ENCODE peak calls at places on chromosomes 12 and 14, in seven cellular contexts. L is HCT116, Z is H1, A is HepG2, J is SK-N-SH, O is endothelial cell of umbilical vein, C is K562. G is an unnamed sample.

GRCh38 chr12:110733857-110734373 is 8.8 kb downstream of the PPP1CC start:
- DNase-seq in A (no peak), J (no peak), Z (no peak), L (no peak), C (no peak), O (no peak), G (no peak)

GRCh38 chr14:56687123-56687522 is 107.5 kb downstream of the TMEM260 start:
- DNase-seq in C (no peak), J (no peak), L (no peak), Z (no peak), O (no peak), A (no peak), G (no peak)

GRCh38 chr14:69260979-69261605 is 1.1 kb downstream of the GALNT16 start:
- DNase-seq in J (peak; percentile 91), L (no peak), C (peak; percentile 19), A (no peak), O (no peak), Z (no peak), G (peak; percentile 79)

GRCh38 chr12:125755512-125755911 is 690.3 kb downstream of the AACS start:
- DNase-seq in J (no peak), C (no peak), L (no peak), A (no peak), Z (no peak), O (no peak), G (no peak)

GRCh38 chr14:58963873-58964597 is 224.4 kb upstream of the DAAM1 start:
- DNase-seq in A (no peak), L (no peak), Z (no peak), O (no peak), C (no peak), J (no peak), G (no peak)

GRCh38 chr14:105979446-105979845 is 453.1 kb downstream of the TMEM121 start:
- DNase-seq in O (no peak), A (no peak), L (no peak), J (no peak), Z (no peak), C (no peak), G (no peak)

GRCh38 chr12:48197549-48197966 is 5.5 kb downstream of the OR10AD1 start:
- DNase-seq in J (peak; percentile 41), C (peak; percentile 48), O (peak; percentile 62), L (peak; percentile 23), Z (no peak), A (no peak), G (peak; percentile 50)

GRCh38 chr12:2785017-2785416 is 9.8 kb upstream of the FKBP4 start:
- DNase-seq in A (peak; percentile 31), J (no peak), O (no peak), C (no peak), Z (no peak), L (no peak), G (no peak)

GRCh38 chr14:63563370-63564026 is 20.3 kb upstream of the PPP2R5E start:
- DNase-seq in Z (no peak), O (peak; percentile 44), C (peak; percentile 13), L (no peak), A (no peak), J (peak; percentile 46), G (no peak)

GRCh38 chr12:67391034-67391433 is 121.9 kb downstream of the CAND1 start:
- DNase-seq in J (no peak), L (no peak), Z (no peak), A (no peak), O (no peak), C (no peak), G (no peak)

GRCh38 chr12:113990548-113991223 is 24.6 kb upstream of the RBM19 start:
- DNase-seq in L (no peak), O (no peak), J (peak; percentile 8), Z (no peak), C (no peak), A (peak; percentile 77), G (no peak)

GRCh38 chr14:54603362-54603761 is 36.4 kb downstream of the SAMD4A start:
- DNase-seq in J (no peak), C (no peak), A (no peak), Z (no peak), O (peak; percentile 48), L (no peak), G (no peak)

GRCh38 chr14:88948199-88948598 is 123.7 kb downstream of the TTC8 start:
- DNase-seq in Z (no peak), A (no peak), O (no peak), L (no peak), C (no peak), J (no peak), G (no peak)

GRCh38 chr12:29547151-29547561 is 49.7 kb upstream of the OVCH1 start:
- DNase-seq in J (no peak), A (no peak), O (peak; percentile 9), Z (no peak), L (no peak), C (no peak), G (peak; percentile 51)

GRCh38 chr12:112191840-112192321 is 66.5 kb downstream of the TRAFD1 start:
- DNase-seq in Z (no peak), A (no peak), J (no peak), C (no peak), L (no peak), O (peak; percentile 79), G (no peak)

GRCh38 chr14:99691111-99691885 is 7.2 kb downstream of the CYP46A1 start:
- DNase-seq in J (no peak), A (no peak), Z (no peak), O (no peak), L (no peak), C (no peak), G (no peak)

GRCh38 chr12:52655251-52655650 is 3.2 kb upstream of the KRT2 start:
- DNase-seq in A (no peak), Z (no peak), J (no peak), O (no peak), C (no peak), L (no peak), G (no peak)

GRCh38 chr14:100994757-100995156 is 91.2 kb upstream of the RTL1 start:
- DNase-seq in A (no peak), L (no peak), O (no peak), C (no peak), J (no peak), Z (no peak), G (no peak)

GRCh38 chr12:6280053-6280469 is 30.4 kb upstream of the PLEKHG6 start:
- DNase-seq in J (no peak), O (peak; percentile 81), A (peak; percentile 93), C (peak; percentile 19), Z (no peak), L (peak; percentile 85), G (no peak)

GRCh38 chr12:102824218-102824835 is 92.7 kb downstream of the PAH start:
- DNase-seq in C (peak; percentile 41), A (peak; percentile 18), L (no peak), O (no peak), Z (peak; percentile 65), J (peak; percentile 5), G (peak; percentile 93)

GRCh38 chr12:62931481-62931880 is 3.5 kb downstream of the PPM1H start:
- DNase-seq in J (no peak), Z (no peak), L (no peak), O (no peak), A (no peak), C (no peak), G (no peak)

GRCh38 chr12:49920241-49920914 is 16.7 kb upstream of the FAIM2 start:
- DNase-seq in L (no peak), C (no peak), A (peak; percentile 33), Z (no peak), O (peak; percentile 65), J (no peak), G (no peak)

GRCh38 chr12:66555113-66555512 is 123.8 kb downstream of the GRIP1 start:
- DNase-seq in C (peak; percentile 3), J (no peak), Z (no peak), O (no peak), L (no peak), A (no peak), G (peak; percentile 21)

GRCh38 chr14:23185046-23185445 is 1.6 kb upstream of the SLC7A8 start:
- DNase-seq in A (no peak), Z (no peak), J (no peak), O (peak; percentile 74), C (no peak), L (no peak), G (no peak)

GRCh38 chr14:35277179-35277578 is 15.0 kb upstream of the PSMA6 start:
- DNase-seq in A (no peak), L (no peak), O (no peak), J (no peak), C (no peak), Z (no peak), G (peak; percentile 12)

GRCh38 chr14:34522496-34522895 is 17.0 kb downstream of the EAPP start:
- DNase-seq in J (no peak), O (peak; percentile 87), Z (no peak), C (no peak), L (no peak), A (no peak), G (no peak)

GRCh38 chr12:1691123-1692007 is 495 bp downstream of the ADIPOR2 start:
- DNase-seq in Z (peak; percentile 13), L (no peak), J (no peak), A (peak; percentile 31), C (peak; percentile 65), O (peak; percentile 39), G (peak; percentile 86)

DNA sequence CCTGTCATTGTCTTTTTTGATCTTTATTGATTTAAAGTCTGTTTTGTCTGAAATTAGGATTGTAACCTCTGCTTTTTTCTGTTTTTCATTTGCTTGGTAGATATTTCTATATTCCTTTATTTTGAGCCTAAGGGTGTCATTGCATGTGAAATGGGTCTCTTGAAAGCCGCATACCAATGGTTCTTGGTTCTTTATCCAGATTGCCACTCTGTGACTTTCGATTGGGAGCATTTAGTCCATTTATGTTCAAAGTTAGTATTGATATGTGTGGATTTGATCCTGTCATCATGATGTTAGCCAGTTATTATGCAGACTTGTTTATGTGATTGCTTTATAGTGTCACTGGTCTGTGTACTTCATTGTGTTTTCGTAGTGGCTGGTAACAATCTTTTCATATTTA is 29.8 kb upstream of the PLBD1 start:
- DNase-seq in Z (no peak), J (no peak), C (no peak), L (no peak), A (no peak), O (no peak), G (no peak)
- H2AFZ ChIP-seq in Z (no peak overlapping the region), J (no peak overlapping the region), C (no peak overlapping the region), L (no peak overlapping the region), A (no peak overlapping the region), O (no peak overlapping the region), G (no peak overlapping the region)

GRCh38 chr12:60995256-60995825 is 1264.9 kb upstream of the USP15 start:
- DNase-seq in C (no peak), Z (no peak), J (no peak), O (no peak), L (no peak), A (no peak), G (no peak)

GRCh38 chr12:60992087-60992486 is 1268.1 kb upstream of the USP15 start:
- DNase-seq in J (no peak), L (no peak), Z (no peak), C (no peak), A (no peak), O (no peak), G (no peak)

GRCh38 chr12:60997979-60998378 is 1262.2 kb upstream of the USP15 start:
- DNase-seq in L (no peak), Z (no peak), C (no peak), J (no peak), O (no peak), A (no peak), G (no peak)
- TF ChIP-seq POLR2AphosphoS5 in L (no peak), Z (no peak), C (no peak), J (no peak), O (no peak), A (no peak), G (no peak)

GRCh38 chr14:61607570-61608244 is 87.6 kb upstream of the HIF1A start:
- DNase-seq in C (no peak), L (no peak), Z (no peak), A (peak; percentile 15), O (no peak), J (peak; percentile 66), G (peak; percentile 46)
- H2AFZ ChIP-seq in C (no peak overlapping the region), L (no peak overlapping the region), Z (no peak overlapping the region), A (peak overlapping the region; percentile 21), O (peak overlapping the region; percentile 18), J (no peak overlapping the region), G (peak overlapping the region; percentile 43)

GRCh38 chr14:40099316-40099715 is 667.1 kb upstream of the FBXO33 start:
- DNase-seq in O (no peak), L (no peak), C (no peak), Z (no peak), A (no peak), J (no peak), G (peak; percentile 17)
- TF ChIP-seq POLR2AphosphoS5 in O (no peak), L (no peak), C (no peak), Z (no peak), A (no peak), J (no peak), G (no peak)

G was measured in GM23338.